ENCODE peak calls at places on chromosomes 12 and 14, in four cellular contexts. R is spleen; P is NCI-H524 treated with DMSO at 0.1 percent for 48 hours; G is effector memory CD4-positive, alpha-beta T cell. O is an unnamed sample.

GRCh38 chr12:67790660-67791059 is 142.1 kb downstream of the DYRK2 start:
- DNase-seq in G (no peak), P (no peak), R (no peak), O (no peak)

GRCh38 chr12:125142601-125143000 is 77.4 kb downstream of the AACS start:
- DNase-seq in P (no peak), G (no peak), R (no peak), O (no peak)

GRCh38 chr14:104871145-104871655 is 6.1 kb downstream of the CEP170B start:
- DNase-seq in P (no peak), G (no peak), R (no peak), O (no peak)

GRCh38 chr14:95213774-95214173 is 56.4 kb upstream of the DICER1 start:
- DNase-seq in G (no peak), P (no peak), R (no peak), O (no peak)

GRCh38 chr12:119988440-119988787 is 622 bp upstream of the BICDL1 start:
- DNase-seq in G (no peak), P (peak), R (no peak), O (no peak)

GRCh38 chr12:73185403-73185802 is 913.2 kb downstream of the TRHDE start:
- DNase-seq in R (no peak), P (no peak), G (no peak), O (no peak)

GRCh38 chr14:54396493-54397335 is at the start of gene CDKN3:
- DNase-seq in P (peak), G (peak), R (peak), O (peak)

GRCh38 chr12:102562836-102563425 is 82.6 kb upstream of the IGF1 start:
- DNase-seq in R (no peak), G (no peak), P (no peak), O (no peak)

GRCh38 chr14:88849717-88850116 is 25.3 kb downstream of the TTC8 start:
- DNase-seq in R (no peak), G (no peak), P (no peak), O (no peak)

GRCh38 chr12:47729233-47729632 is 3.9 kb upstream of the ENDOU start:
- DNase-seq in P (no peak), R (no peak), G (no peak), O (no peak)

GRCh38 chr12:50050410-50051280 is 6.8 kb upstream of the ASIC1 start:
- DNase-seq in P (peak), G (no peak), R (peak), O (peak)

GRCh38 chr14:68384335-68384734 is 408.5 kb downstream of the ZFP36L1 start:
- DNase-seq in R (no peak), G (no peak), P (peak), O (no peak)

GRCh38 chr12:29148958-29149690 is at the start of gene FAR2:
- DNase-seq in R (peak), P (no peak), G (peak), O (no peak)

GRCh38 chr14:92531151-92531873 is 17.7 kb downstream of the RIN3 start:
- DNase-seq in R (peak), G (no peak), P (no peak), O (no peak)

GRCh38 chr14:100448376-100448775 is 125.2 kb downstream of the SLC25A47 start:
- DNase-seq in G (no peak), R (no peak), P (no peak), O (no peak)

GRCh38 chr12:49825360-49825970 is 2.7 kb downstream of the NCKAP5L start:
- DNase-seq in P (no peak), G (no peak), R (peak), O (no peak)

GRCh38 chr14:76910371-76910890 is 84.2 kb downstream of the LRRC74A start:
- DNase-seq in G (no peak), P (no peak), R (no peak), O (no peak)

O was measured in chondrocyte.